ENCODE peak calls at places on chromosomes 12 and 14, in eight cellular contexts. T is heart left ventricle, Q is transverse colon, Y is uterus, C is AG04450, A is cardiac muscle cell, M is HCT116, W is left lung. S is an unnamed sample.

GRCh38 chr12:97322388-97322787 is 140.2 kb upstream of the RMST start:
- DNase-seq in T (no peak), Q (no peak), Y (no peak), C (no peak), A (peak; percentile 16), M (no peak), W (no peak), S (no peak)

GRCh38 chr14:77804592-77804991 is 4.7 kb downstream of the ADCK1 start:
- DNase-seq in T (no peak), Q (peak; percentile 31), Y (no peak), C (no peak), A (no peak), M (no peak), W (no peak), S (no peak)

GRCh38 chr12:105431537-105431936 is 101.0 kb downstream of the C12orf75 start:
- DNase-seq in T (no peak), Q (no peak), Y (no peak), C (no peak), A (no peak), M (no peak), W (no peak), S (no peak)

GRCh38 chr14:31884776-31885379 is 192.2 kb upstream of the ARHGAP5 start:
- DNase-seq in T (no peak), Q (no peak), Y (no peak), C (no peak), A (no peak), M (no peak), W (no peak), S (no peak)

GRCh38 chr12:94225506-94225905 is 77.1 kb downstream of the PLXNC1 start:
- DNase-seq in T (no peak), Q (no peak), Y (no peak), C (no peak), A (no peak), M (no peak), W (no peak), S (no peak)

GRCh38 chr14:33618361-33619095 is 332.3 kb downstream of the EGLN3 start:
- DNase-seq in T (no peak), Q (no peak), Y (no peak), C (no peak), A (no peak), M (no peak), W (no peak), S (no peak)

GRCh38 chr14:23182372-23183014 is 967 bp downstream of the SLC7A8 start:
- DNase-seq in T (no peak), Q (peak; percentile 70), Y (peak; percentile 71), C (no peak), A (peak; percentile 61), M (peak; percentile 12), W (peak; percentile 87), S (no peak)

GRCh38 chr14:24080888-24081738 is 9.8 kb downstream of the CPNE6 start:
- DNase-seq in T (peak; percentile 43), Q (peak; percentile 85), Y (peak; percentile 28), C (no peak), A (peak; percentile 74), M (no peak), W (peak; percentile 91), S (peak; percentile 26)

GRCh38 chr12:109267361-109267760 is 41.7 kb downstream of the FOXN4 start:
- DNase-seq in T (no peak), Q (no peak), Y (no peak), C (no peak), A (no peak), M (no peak), W (no peak), S (no peak)

GRCh38 chr12:110266980-110267620 is 13.9 kb upstream of the ATP2A2 start:
- DNase-seq in T (peak; percentile 73), Q (no peak), Y (peak; percentile 44), C (no peak), A (peak; percentile 64), M (no peak), W (no peak), S (no peak)

GRCh38 chr12:46402861-46403731 is 30.5 kb upstream of the SLC38A2 start:
- DNase-seq in T (no peak), Q (no peak), Y (no peak), C (no peak), A (no peak), M (no peak), W (no peak), S (no peak)

GRCh38 chr12:46404733-46405132 is 32.2 kb upstream of the SLC38A2 start:
- DNase-seq in T (no peak), Q (no peak), Y (no peak), C (no peak), A (no peak), M (no peak), W (no peak), S (no peak)

GRCh38 chr12:46402451-46402850 is 29.9 kb upstream of the SLC38A2 start:
- DNase-seq in T (no peak), Q (peak; percentile 28), Y (peak; percentile 91), C (no peak), A (no peak), M (no peak), W (no peak), S (no peak)

GRCh38 chr12:46403732-46404097 is 31.1 kb upstream of the SLC38A2 start:
- DNase-seq in T (no peak), Q (no peak), Y (no peak), C (no peak), A (no peak), M (no peak), W (no peak), S (no peak)

GRCh38 chr12:46404225-46404631 is 31.7 kb upstream of the SLC38A2 start:
- DNase-seq in T (no peak), Q (no peak), Y (no peak), C (no peak), A (no peak), M (no peak), W (no peak), S (no peak)
- H3K27ac ChIP-seq in T (no peak overlapping the region), Q (peak overlapping the region; percentile 78), Y (peak overlapping the region; percentile 86), C (peak overlapping the region; percentile 59), A (no peak overlapping the region), M (no peak overlapping the region), W (peak overlapping the region; percentile 7), S (no peak overlapping the region)

GRCh38 chr14:38291681-38292459 is 36.0 kb upstream of the CLEC14A start:
- DNase-seq in T (no peak), Q (no peak), Y (no peak), C (no peak), A (no peak), M (no peak), W (no peak), S (no peak)
- H3K27ac ChIP-seq in T (peak overlapping the region; percentile 66), Q (no peak overlapping the region), Y (no peak overlapping the region), C (no peak overlapping the region), A (no peak overlapping the region), M (no peak overlapping the region), W (peak overlapping the region; percentile 65), S (no peak overlapping the region)

GRCh38 chr14:99261916-99262787 is 9.8 kb downstream of the BCL11B start:
- DNase-seq in T (no peak), Q (peak; percentile 57), Y (no peak), C (no peak), A (no peak), M (no peak), W (no peak), S (no peak)

GRCh38 chr14:99259327-99259726 is 12.7 kb downstream of the BCL11B start:
- DNase-seq in T (no peak), Q (no peak), Y (no peak), C (no peak), A (no peak), M (no peak), W (no peak), S (no peak)

GRCh38 chr14:99258884-99259283 is 13.1 kb downstream of the BCL11B start:
- DNase-seq in T (no peak), Q (no peak), Y (no peak), C (no peak), A (no peak), M (no peak), W (no peak), S (no peak)

GRCh38 chr14:99260116-99260515 is 11.9 kb downstream of the BCL11B start:
- DNase-seq in T (no peak), Q (no peak), Y (no peak), C (no peak), A (no peak), M (no peak), W (no peak), S (no peak)

GRCh38 chr14:99260652-99261551 is 11.1 kb downstream of the BCL11B start:
- DNase-seq in T (no peak), Q (no peak), Y (no peak), C (no peak), A (no peak), M (no peak), W (no peak), S (no peak)
- H3K27ac ChIP-seq in T (no peak overlapping the region), Q (peak overlapping the region; percentile 39), Y (no peak overlapping the region), C (no peak overlapping the region), A (no peak overlapping the region), M (no peak overlapping the region), W (no peak overlapping the region), S (peak overlapping the region; percentile 58)

GRCh38 chr12:124545508-124546418 is 21.6 kb downstream of the NCOR2 start:
- DNase-seq in T (no peak), Q (peak; percentile 64), Y (no peak), C (no peak), A (no peak), M (no peak), W (peak; percentile 85), S (no peak)

GRCh38 chr12:124544983-124545382 is 22.4 kb downstream of the NCOR2 start:
- DNase-seq in T (no peak), Q (no peak), Y (no peak), C (no peak), A (no peak), M (no peak), W (no peak), S (no peak)

GRCh38 chr12:124543591-124544310 is 23.7 kb downstream of the NCOR2 start:
- DNase-seq in T (no peak), Q (no peak), Y (no peak), C (no peak), A (no peak), M (no peak), W (peak; percentile 77), S (no peak)

GRCh38 chr12:124543052-124543590 is 24.3 kb downstream of the NCOR2 start:
- DNase-seq in T (no peak), Q (no peak), Y (no peak), C (no peak), A (no peak), M (no peak), W (no peak), S (no peak)

GRCh38 chr12:124544311-124544970 is 23.0 kb downstream of the NCOR2 start:
- DNase-seq in T (no peak), Q (no peak), Y (no peak), C (no peak), A (no peak), M (no peak), W (no peak), S (no peak)
- H3K27ac ChIP-seq in T (no peak overlapping the region), Q (no peak overlapping the region), Y (no peak overlapping the region), C (no peak overlapping the region), A (peak overlapping the region; percentile 79), M (no peak overlapping the region), W (no peak overlapping the region), S (no peak overlapping the region)

DNA sequence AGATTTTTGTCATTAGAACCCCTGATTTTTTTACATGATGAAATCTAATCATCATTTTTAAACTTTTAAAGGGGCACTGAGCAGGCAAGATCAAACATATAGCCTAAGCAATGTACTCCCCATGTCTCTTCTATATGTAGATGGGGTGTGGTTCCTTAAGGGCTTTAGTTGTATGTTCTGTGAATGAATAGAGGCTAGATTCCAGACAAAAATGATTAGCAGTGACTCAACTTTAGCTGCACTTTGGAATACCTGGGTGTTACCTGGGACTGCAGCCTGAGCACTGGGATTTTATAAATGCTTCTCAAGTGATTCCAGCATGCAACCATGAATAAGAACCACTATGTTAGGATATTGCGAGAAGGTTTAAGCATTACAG is 256.7 kb upstream of the PLEKHG7 start:
- DNase-seq in T (no peak), Q (no peak), Y (no peak), C (no peak), A (no peak), M (no peak), W (no peak), S (no peak)
- H3K27ac ChIP-seq in T (peak overlapping the region; percentile 81), Q (peak overlapping the region; percentile 12), Y (peak overlapping the region; percentile 58), C (no peak overlapping the region), A (no peak overlapping the region), M (no peak overlapping the region), W (no peak overlapping the region), S (no peak overlapping the region)